ENCODE peak calls at places on chromosomes 6 and 20, in six cellular contexts. H is H1, I is H9, X is IMR-90, L is mesenchymal stem cell, R is neuronal stem cell. E is an unnamed sample.

GRCh38 chr6:27562027-27562410 is 89.1 kb upstream of the ZNF184 start:
- DNase-seq in H (no peak), R (no peak), I (no peak), X (no peak), L (no peak), E (no peak)

GRCh38 chr6:39295538-39295937 is 18.7 kb downstream of the KCNK17 start:
- DNase-seq in H (no peak), R (no peak), X (no peak), L (no peak), I (no peak), E (no peak)

GRCh38 chr6:81834141-81834621 is 81.7 kb upstream of the TENT5A start:
- DNase-seq in L (peak), I (no peak), R (no peak), X (peak), H (no peak), E (peak)

GRCh38 chr6:16769986-16770376 is 8.7 kb upstream of the ATXN1 start:
- DNase-seq in X (peak), H (no peak), I (no peak), R (no peak), L (peak), E (no peak)

GRCh38 chr6:166687538-166688259 is 60.6 kb upstream of the RPS6KA2 start:
- DNase-seq in X (no peak), I (peak), R (peak), L (no peak), H (peak), E (no peak)

GRCh38 chr6:30396833-30397479 is 52.0 kb downstream of the RPP21 start:
- DNase-seq in L (peak), I (peak), H (peak), X (peak), R (peak), E (peak)

GRCh38 chr20:57445298-57445697 is 54.1 kb downstream of the RBM38 start:
- DNase-seq in L (peak), R (no peak), H (no peak), X (peak), I (no peak), E (no peak)

GRCh38 chr20:35225319-35226125 is 968 bp upstream of the MMP24 start:
- DNase-seq in L (no peak), H (no peak), X (no peak), R (no peak), I (no peak), E (no peak)

GRCh38 chr6:89313006-89313405 is 2.1 kb downstream of the GABRR2 start:
- DNase-seq in H (no peak), R (no peak), I (no peak), L (peak), X (peak), E (no peak)

GRCh38 chr6:154457881-154458284 is 52.6 kb downstream of the CNKSR3 start:
- DNase-seq in I (no peak), L (no peak), R (no peak), H (no peak), X (no peak), E (no peak)

GRCh38 chr20:5448449-5449118 is 131.8 kb upstream of the PROKR2 start:
- DNase-seq in I (peak), L (peak), R (peak), X (peak), H (peak), E (peak)

GRCh38 chr6:159044899-159045727 is at the start of gene TAGAP:
- DNase-seq in X (peak), H (no peak), R (no peak), L (no peak), I (no peak), E (peak)

GRCh38 chr20:62367136-62367482 is at the start of gene LAMA5:
- DNase-seq in H (no peak), R (peak), I (peak), L (no peak), X (no peak), E (no peak)

GRCh38 chr6:133340557-133340956 is 99.4 kb downstream of the EYA4 start:
- DNase-seq in R (no peak), L (peak), H (no peak), X (peak), I (no peak), E (peak)

GRCh38 chr20:4544765-4545164 is 176.9 kb upstream of the PRND start:
- DNase-seq in R (no peak), X (peak), L (peak), I (no peak), H (no peak), E (no peak)

GRCh38 chr6:108176281-108177089 is 10.7 kb downstream of the NR2E1 start:
- DNase-seq in I (no peak), L (no peak), R (no peak), X (no peak), H (peak), E (no peak)

GRCh38 chr6:37602360-37602759 is 95.3 kb downstream of the MDGA1 start:
- DNase-seq in L (no peak), H (no peak), R (no peak), I (no peak), X (peak), E (no peak)

GRCh38 chr6:31739639-31740396 is at the start of gene MSH5:
- DNase-seq in L (peak), I (peak), X (peak), R (peak), H (peak), E (peak)

GRCh38 chr6:116682334-116682712 is 1.3 kb downstream of the KPNA5 start:
- DNase-seq in R (no peak), H (no peak), L (peak), I (no peak), X (peak), E (no peak)

DNA sequence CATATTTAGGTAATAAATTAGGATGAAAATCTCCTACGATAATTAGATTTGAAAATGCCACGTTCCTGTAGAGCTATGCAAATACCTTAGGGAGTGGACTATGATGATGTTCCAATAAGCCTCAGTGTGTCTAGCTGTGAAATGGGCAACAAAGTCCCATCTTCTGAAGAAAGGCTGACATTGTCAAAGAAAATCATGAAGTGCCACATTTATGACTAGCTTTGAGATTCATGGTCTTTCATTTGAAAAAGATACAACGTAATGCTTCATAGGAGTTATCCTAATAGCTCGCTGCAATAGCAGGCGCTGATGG is 23.8 kb upstream of the BCAS1 start:
- DNase-seq in I (no peak), L (no peak), R (no peak), X (no peak), H (no peak), E (no peak)
- H4K91ac ChIP-seq in I (no peak), L (no peak), R (no peak), X (no peak), H (no peak), E (no peak)

GRCh38 chr6:2913621-2914317 is 10.7 kb upstream of the SERPINB9 start:
- DNase-seq in R (no peak), L (no peak), X (no peak), I (peak), H (no peak), E (peak)

GRCh38 chr6:2914318-2914660 is 11.2 kb upstream of the SERPINB9 start:
- DNase-seq in L (no peak), X (no peak), H (no peak), I (peak), R (no peak), E (no peak)

GRCh38 chr6:2911171-2911570 is 8.1 kb upstream of the SERPINB9 start:
- DNase-seq in L (no peak), I (no peak), H (no peak), R (no peak), X (no peak), E (no peak)

GRCh38 chr6:2915150-2915549 is 12.0 kb upstream of the SERPINB9 start:
- DNase-seq in X (no peak), I (peak), L (no peak), H (no peak), R (no peak), E (no peak)

GRCh38 chr6:2909718-2910117 is 6.6 kb upstream of the SERPINB9 start:
- DNase-seq in L (peak), X (peak), I (peak), R (no peak), H (no peak), E (no peak)
- H2AK5ac ChIP-seq in L (no peak), X (no peak), I (no peak), R (no peak), H (peak), E (no peak)

DNA sequence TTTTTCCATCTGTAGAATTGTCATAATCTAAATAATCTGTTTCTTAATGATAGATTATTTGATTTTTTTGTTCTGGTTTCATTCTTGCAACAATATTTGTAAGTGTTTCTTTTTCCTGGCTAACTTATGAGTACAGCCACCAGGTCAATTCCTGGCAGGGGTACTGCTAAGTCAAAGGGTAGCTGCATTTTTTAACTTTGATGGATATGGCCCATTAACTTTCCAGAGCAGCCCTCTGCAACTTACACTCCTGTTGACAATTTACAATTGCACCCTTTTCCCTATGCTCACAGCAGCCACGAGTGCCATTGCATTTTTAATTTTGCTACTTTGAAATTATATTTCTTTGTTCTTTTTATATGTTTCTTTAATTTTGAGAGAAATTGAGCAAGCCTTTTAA is 209.3 kb upstream of the CST7 start:
- DNase-seq in R (no peak), X (no peak), H (no peak), I (no peak), L (no peak), E (no peak)
- H4K91ac ChIP-seq in R (no peak), X (no peak), H (no peak), I (no peak), L (no peak), E (no peak)

DNA sequence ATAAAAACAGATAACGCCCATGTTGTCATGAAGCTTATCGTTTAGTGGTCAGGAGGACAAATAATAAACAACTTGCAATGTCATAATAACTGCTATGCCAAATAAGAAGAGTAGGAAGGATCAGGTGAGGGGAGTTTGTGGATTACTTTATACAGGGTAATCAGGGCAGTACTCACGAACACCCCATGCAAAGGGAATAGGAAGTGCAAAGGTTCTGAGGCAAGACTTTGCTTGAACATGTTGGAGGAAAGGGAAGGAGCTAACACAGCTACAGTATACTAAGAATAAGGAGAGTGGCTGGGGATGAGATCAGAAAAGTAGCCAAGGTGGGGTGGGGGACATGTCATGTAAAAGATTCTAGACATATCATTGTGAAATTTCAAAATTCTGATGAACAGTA is 292.0 kb upstream of the RUNX2 start:
- DNase-seq in L (no peak), H (no peak), I (no peak), R (no peak), X (no peak), E (no peak)
- H2AK5ac ChIP-seq in L (no peak), H (no peak), I (no peak), R (no peak), X (no peak), E (no peak)

GRCh38 chr6:156396791-156397418 is 380.3 kb upstream of the ARID1B start:
- DNase-seq in X (no peak), R (no peak), L (no peak), I (peak), H (peak), E (no peak)
- H4K91ac ChIP-seq in X (no peak), R (no peak), L (no peak), I (no peak), H (no peak), E (no peak)

GRCh38 chr20:51801220-51801991 is 915 bp downstream of the SALL4 start:
- DNase-seq in I (peak), L (peak), H (peak), X (no peak), R (peak), E (peak)

GRCh38 chr20:51800132-51800721 is 2.1 kb downstream of the SALL4 start:
- DNase-seq in R (peak), H (peak), I (peak), X (no peak), L (peak), E (peak)

GRCh38 chr20:51800769-51801219 is 1.5 kb downstream of the SALL4 start:
- DNase-seq in X (no peak), L (peak), H (no peak), R (no peak), I (no peak), E (peak)

GRCh38 chr20:51803157-51803854 is 985 bp upstream of the SALL4 start:
- DNase-seq in I (no peak), L (no peak), R (no peak), X (peak), H (no peak), E (peak)

GRCh38 chr20:51802170-51802745 is at the start of gene SALL4:
- DNase-seq in L (peak), I (peak), H (peak), R (peak), X (no peak), E (peak)
- H2AK5ac ChIP-seq in L (no peak), I (no peak), H (no peak), R (peak), X (no peak), E (no peak)

GRCh38 chr20:46017272-46017671 is 8.6 kb downstream of the MMP9 start:
- DNase-seq in R (no peak), H (no peak), X (no peak), I (no peak), L (no peak), E (no peak)
- H4K91ac ChIP-seq in R (no peak), H (no peak), X (no peak), I (no peak), L (no peak), E (no peak)

DNA sequence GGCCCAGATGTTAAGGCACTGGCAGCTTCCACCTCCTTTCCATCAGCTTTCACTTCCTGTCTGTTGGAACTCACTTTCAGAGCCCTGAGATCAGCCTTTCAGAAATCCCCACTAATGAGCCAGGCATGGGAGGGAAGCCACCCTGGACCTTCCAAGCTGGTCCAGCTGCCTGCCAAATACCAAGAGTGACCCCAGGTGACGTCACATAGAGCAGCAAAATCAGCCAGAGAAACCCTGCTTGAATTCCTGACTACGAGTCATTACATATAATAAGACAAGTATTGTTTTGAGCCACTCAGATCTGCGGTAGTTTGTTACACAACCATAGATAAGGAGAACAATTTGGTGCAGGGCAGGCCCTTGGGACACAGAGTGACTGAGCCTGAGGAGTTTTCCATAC is 556.0 kb upstream of the JAG1 start:
- DNase-seq in L (peak), X (peak), H (no peak), I (no peak), R (peak), E (peak)
- H2AK5ac ChIP-seq in L (no peak), X (peak), H (no peak), I (no peak), R (no peak), E (no peak)

GRCh38 chr6:73363537-73363875 is 1.0 kb downstream of the KHDC3L start:
- DNase-seq in R (no peak), I (no peak), H (no peak), X (no peak), L (no peak), E (no peak)

GRCh38 chr6:73362358-73362757 is at the start of gene KHDC3L:
- DNase-seq in R (no peak), H (no peak), X (no peak), L (no peak), I (no peak), E (no peak)

GRCh38 chr6:73364121-73364520 is 1.7 kb downstream of the KHDC3L start:
- DNase-seq in X (no peak), H (no peak), I (no peak), R (no peak), L (no peak), E (no peak)

GRCh38 chr6:73364549-73364948 is 2.1 kb downstream of the KHDC3L start:
- DNase-seq in X (no peak), L (no peak), I (no peak), H (no peak), R (no peak), E (no peak)

DNA sequence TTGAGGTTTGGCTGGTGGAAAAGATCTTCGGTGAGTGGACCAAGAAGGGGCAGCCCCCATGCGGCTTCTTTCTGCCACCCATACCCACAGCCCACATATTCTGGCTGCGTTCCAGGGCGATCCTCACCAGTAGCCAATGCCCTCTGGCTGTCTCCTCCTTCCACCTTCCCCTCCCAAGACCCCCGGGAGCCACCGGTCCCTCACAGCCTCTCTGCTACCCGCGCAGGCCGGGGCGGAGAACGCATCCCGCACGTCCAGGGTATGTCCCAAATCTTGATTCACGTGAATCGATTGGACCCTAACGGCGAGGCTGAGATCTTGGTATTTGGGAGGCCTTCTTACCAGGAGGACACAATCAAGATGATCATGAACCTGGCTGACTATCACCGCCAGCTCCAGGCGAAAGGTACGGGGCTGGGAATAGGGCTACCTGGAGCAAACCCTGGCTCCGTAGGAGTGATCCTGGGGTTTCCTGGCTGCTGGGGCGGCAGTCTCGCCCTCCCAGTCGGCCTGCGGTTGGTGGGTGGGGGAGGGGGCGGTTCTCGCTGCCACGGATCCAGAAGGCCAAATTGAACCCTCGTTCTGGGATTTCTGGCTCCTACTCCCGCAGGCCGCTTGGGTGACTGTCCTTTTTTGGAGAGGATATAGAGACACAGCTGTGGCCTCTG is 545 bp downstream of the KHDC3L start:
- DNase-seq in X (no peak), I (no peak), L (no peak), H (no peak), R (no peak), E (no peak)
- H4K91ac ChIP-seq in X (no peak), I (no peak), L (no peak), H (no peak), R (no peak), E (no peak)

DNA sequence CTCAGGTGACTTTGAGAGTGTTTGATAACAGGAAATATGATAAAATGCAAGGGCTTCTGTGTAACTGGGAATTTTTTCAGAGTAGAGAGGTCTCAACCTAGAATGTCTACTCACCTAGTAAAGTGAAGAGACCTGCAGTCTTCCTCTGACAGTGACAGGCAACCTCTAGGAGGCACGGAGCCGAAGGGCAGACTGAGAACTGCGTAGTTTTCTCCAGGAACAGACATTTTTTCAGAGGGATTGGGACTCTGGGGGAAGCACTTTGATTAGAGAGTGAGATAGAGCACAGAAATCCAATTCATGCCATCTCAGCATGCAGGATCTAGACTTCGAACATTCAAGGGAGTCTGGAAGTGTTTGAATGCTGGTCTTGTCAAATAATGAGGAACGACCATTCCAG is 213.3 kb downstream of the AKAP7 start:
- DNase-seq in I (no peak), H (no peak), R (no peak), L (no peak), X (no peak), E (no peak)
- H2AK5ac ChIP-seq in I (no peak), H (no peak), R (no peak), L (no peak), X (no peak), E (no peak)